ENCODE peak calls at places on chromosomes 11 and 22, in nine cellular contexts. One of them, this sample, is unnamed.

GRCh38 chr11:111476366-111476765 is 35.8 kb downstream of the BTG4 start:
- DNase-seq in activated naive CD4-positive, alpha-beta T cell: no peak
- DNase-seq in fibroblast of gingiva: no peak
- DNase-seq in ELR: peak; percentile 46
- DNase-seq in NCI-H1694 treated with DMSO at 0.1 percent for 48 hours: no peak
- DNase-seq in cardiac septum: no peak
- DNase-seq in naive thymus-derived CD8-positive, alpha-beta T cell: no peak
- DNase-seq in NCI-H146: no peak
- DNase-seq in NCI-H2081: no peak
- DNase-seq in this sample: no peak

GRCh38 chr22:22031571-22031970 is 49.0 kb upstream of the TOP3B start:
- DNase-seq in activated naive CD4-positive, alpha-beta T cell: no peak
- DNase-seq in fibroblast of gingiva: no peak
- DNase-seq in ELR: no peak
- DNase-seq in NCI-H1694 treated with DMSO at 0.1 percent for 48 hours: no peak
- DNase-seq in cardiac septum: no peak
- DNase-seq in naive thymus-derived CD8-positive, alpha-beta T cell: no peak
- DNase-seq in NCI-H146: no peak
- DNase-seq in NCI-H2081: no peak
- DNase-seq in this sample: no peak

GRCh38 chr22:20558534-20558933 is 51.1 kb downstream of the MED15 start:
- DNase-seq in activated naive CD4-positive, alpha-beta T cell: no peak
- DNase-seq in fibroblast of gingiva: no peak
- DNase-seq in ELR: no peak
- DNase-seq in NCI-H1694 treated with DMSO at 0.1 percent for 48 hours: no peak
- DNase-seq in cardiac septum: peak; percentile 43
- DNase-seq in naive thymus-derived CD8-positive, alpha-beta T cell: no peak
- DNase-seq in NCI-H146: no peak
- DNase-seq in NCI-H2081: no peak
- DNase-seq in this sample: no peak

GRCh38 chr11:10632483-10632882 is 61.1 kb downstream of the IRAG1 start:
- DNase-seq in activated naive CD4-positive, alpha-beta T cell: no peak
- DNase-seq in fibroblast of gingiva: no peak
- DNase-seq in ELR: no peak
- DNase-seq in NCI-H1694 treated with DMSO at 0.1 percent for 48 hours: no peak
- DNase-seq in cardiac septum: no peak
- DNase-seq in naive thymus-derived CD8-positive, alpha-beta T cell: no peak
- DNase-seq in NCI-H146: no peak
- DNase-seq in NCI-H2081: no peak
- DNase-seq in this sample: no peak

GRCh38 chr22:45881524-45881875 is 95.5 kb downstream of the WNT7B start:
- DNase-seq in activated naive CD4-positive, alpha-beta T cell: no peak
- DNase-seq in fibroblast of gingiva: no peak
- DNase-seq in ELR: no peak
- DNase-seq in NCI-H1694 treated with DMSO at 0.1 percent for 48 hours: no peak
- DNase-seq in cardiac septum: peak; percentile 64
- DNase-seq in naive thymus-derived CD8-positive, alpha-beta T cell: no peak
- DNase-seq in NCI-H146: no peak
- DNase-seq in NCI-H2081: no peak
- DNase-seq in this sample: no peak

GRCh38 chr11:70212227-70212811 is 9.2 kb downstream of the FADD start:
- DNase-seq in activated naive CD4-positive, alpha-beta T cell: no peak
- DNase-seq in fibroblast of gingiva: no peak
- DNase-seq in ELR: no peak
- DNase-seq in NCI-H1694 treated with DMSO at 0.1 percent for 48 hours: no peak
- DNase-seq in cardiac septum: no peak
- DNase-seq in naive thymus-derived CD8-positive, alpha-beta T cell: no peak
- DNase-seq in NCI-H146: no peak
- DNase-seq in NCI-H2081: no peak
- DNase-seq in this sample: no peak

GRCh38 chr11:67045314-67045713 is 11.3 kb upstream of the RHOD start:
- DNase-seq in activated naive CD4-positive, alpha-beta T cell: no peak
- DNase-seq in fibroblast of gingiva: peak; percentile 74
- DNase-seq in ELR: peak; percentile 87
- DNase-seq in NCI-H1694 treated with DMSO at 0.1 percent for 48 hours: no peak
- DNase-seq in cardiac septum: no peak
- DNase-seq in naive thymus-derived CD8-positive, alpha-beta T cell: no peak
- DNase-seq in NCI-H146: no peak
- DNase-seq in NCI-H2081: no peak
- DNase-seq in this sample: peak; percentile 76

GRCh38 chr11:16946477-16947282 is 67.5 kb downstream of the PLEKHA7 start:
- DNase-seq in activated naive CD4-positive, alpha-beta T cell: no peak
- DNase-seq in fibroblast of gingiva: no peak
- DNase-seq in ELR: no peak
- DNase-seq in NCI-H1694 treated with DMSO at 0.1 percent for 48 hours: no peak
- DNase-seq in cardiac septum: no peak
- DNase-seq in naive thymus-derived CD8-positive, alpha-beta T cell: no peak
- DNase-seq in NCI-H146: no peak
- DNase-seq in NCI-H2081: no peak
- DNase-seq in this sample: no peak

GRCh38 chr22:21641417-21641794 is 696 bp upstream of the SDF2L1 start:
- DNase-seq in activated naive CD4-positive, alpha-beta T cell: no peak
- DNase-seq in fibroblast of gingiva: peak; percentile 51
- DNase-seq in ELR: peak; percentile 72
- DNase-seq in NCI-H1694 treated with DMSO at 0.1 percent for 48 hours: no peak
- DNase-seq in cardiac septum: no peak
- DNase-seq in naive thymus-derived CD8-positive, alpha-beta T cell: no peak
- DNase-seq in NCI-H146: peak; percentile 42
- DNase-seq in NCI-H2081: no peak
- DNase-seq in this sample: no peak

GRCh38 chr11:68503792-68504191 is 43.2 kb downstream of the PPP6R3 start:
- DNase-seq in activated naive CD4-positive, alpha-beta T cell: no peak
- DNase-seq in fibroblast of gingiva: no peak
- DNase-seq in ELR: no peak
- DNase-seq in NCI-H1694 treated with DMSO at 0.1 percent for 48 hours: no peak
- DNase-seq in cardiac septum: no peak
- DNase-seq in naive thymus-derived CD8-positive, alpha-beta T cell: no peak
- DNase-seq in NCI-H146: no peak
- DNase-seq in NCI-H2081: no peak
- DNase-seq in this sample: no peak

GRCh38 chr22:47148956-47149748 is 386.7 kb downstream of the TBC1D22A start:
- DNase-seq in activated naive CD4-positive, alpha-beta T cell: no peak
- DNase-seq in fibroblast of gingiva: no peak
- DNase-seq in ELR: no peak
- DNase-seq in NCI-H1694 treated with DMSO at 0.1 percent for 48 hours: no peak
- DNase-seq in cardiac septum: no peak
- DNase-seq in naive thymus-derived CD8-positive, alpha-beta T cell: no peak
- DNase-seq in NCI-H146: no peak
- DNase-seq in NCI-H2081: no peak
- DNase-seq in this sample: no peak

GRCh38 chr22:31144223-31144622 is 3.9 kb upstream of the PLA2G3 start:
- DNase-seq in activated naive CD4-positive, alpha-beta T cell: no peak
- DNase-seq in fibroblast of gingiva: no peak
- DNase-seq in ELR: peak; percentile 52
- DNase-seq in NCI-H1694 treated with DMSO at 0.1 percent for 48 hours: no peak
- DNase-seq in cardiac septum: no peak
- DNase-seq in naive thymus-derived CD8-positive, alpha-beta T cell: no peak
- DNase-seq in NCI-H146: no peak
- DNase-seq in NCI-H2081: no peak
- DNase-seq in this sample: no peak

GRCh38 chr11:26944866-26945664 is 48.8 kb upstream of the FIBIN start:
- DNase-seq in activated naive CD4-positive, alpha-beta T cell: no peak
- DNase-seq in fibroblast of gingiva: peak; percentile 86
- DNase-seq in ELR: peak; percentile 13
- DNase-seq in NCI-H1694 treated with DMSO at 0.1 percent for 48 hours: no peak
- DNase-seq in cardiac septum: no peak
- DNase-seq in naive thymus-derived CD8-positive, alpha-beta T cell: no peak
- DNase-seq in NCI-H146: no peak
- DNase-seq in NCI-H2081: no peak
- DNase-seq in this sample: no peak

GRCh38 chr22:31585161-31585859 is 76.7 kb downstream of the PISD start:
- DNase-seq in activated naive CD4-positive, alpha-beta T cell: no peak
- DNase-seq in fibroblast of gingiva: peak; percentile 89
- DNase-seq in ELR: no peak
- DNase-seq in NCI-H1694 treated with DMSO at 0.1 percent for 48 hours: no peak
- DNase-seq in cardiac septum: no peak
- DNase-seq in naive thymus-derived CD8-positive, alpha-beta T cell: no peak
- DNase-seq in NCI-H146: no peak
- DNase-seq in NCI-H2081: no peak
- DNase-seq in this sample: peak; percentile 45

GRCh38 chr11:74325649-74326645 is 14.5 kb upstream of the P4HA3 start:
- DNase-seq in activated naive CD4-positive, alpha-beta T cell: no peak
- DNase-seq in fibroblast of gingiva: peak; percentile 93
- DNase-seq in ELR: no peak
- DNase-seq in NCI-H1694 treated with DMSO at 0.1 percent for 48 hours: peak; percentile 88
- DNase-seq in cardiac septum: peak; percentile 89
- DNase-seq in naive thymus-derived CD8-positive, alpha-beta T cell: no peak
- DNase-seq in NCI-H146: no peak
- DNase-seq in NCI-H2081: peak; percentile 64
- DNase-seq in this sample: no peak

GRCh38 chr11:6320411-6321207 is at the start of gene CAVIN3:
- DNase-seq in activated naive CD4-positive, alpha-beta T cell: no peak
- DNase-seq in fibroblast of gingiva: peak; percentile 90
- DNase-seq in ELR: peak; percentile 94
- DNase-seq in NCI-H1694 treated with DMSO at 0.1 percent for 48 hours: no peak
- DNase-seq in cardiac septum: peak; percentile 93
- DNase-seq in naive thymus-derived CD8-positive, alpha-beta T cell: no peak
- DNase-seq in NCI-H146: no peak
- DNase-seq in NCI-H2081: no peak
- DNase-seq in this sample: no peak

GRCh38 chr11:84022695-84023094 is 736.5 kb upstream of the CCDC90B start:
- DNase-seq in activated naive CD4-positive, alpha-beta T cell: no peak
- DNase-seq in fibroblast of gingiva: no peak
- DNase-seq in ELR: no peak
- DNase-seq in NCI-H1694 treated with DMSO at 0.1 percent for 48 hours: no peak
- DNase-seq in cardiac septum: no peak
- DNase-seq in naive thymus-derived CD8-positive, alpha-beta T cell: no peak
- DNase-seq in NCI-H146: no peak
- DNase-seq in NCI-H2081: no peak
- DNase-seq in this sample: no peak

GRCh38 chr11:15227011-15227410 is 112.3 kb downstream of the INSC start:
- DNase-seq in activated naive CD4-positive, alpha-beta T cell: no peak
- DNase-seq in fibroblast of gingiva: no peak
- DNase-seq in ELR: no peak
- DNase-seq in NCI-H1694 treated with DMSO at 0.1 percent for 48 hours: no peak
- DNase-seq in cardiac septum: no peak
- DNase-seq in naive thymus-derived CD8-positive, alpha-beta T cell: no peak
- DNase-seq in NCI-H146: no peak
- DNase-seq in NCI-H2081: no peak
- DNase-seq in this sample: no peak

GRCh38 chr11:133946541-133947297 is 10.0 kb downstream of the IGSF9B start:
- DNase-seq in activated naive CD4-positive, alpha-beta T cell: no peak
- DNase-seq in fibroblast of gingiva: no peak
- DNase-seq in ELR: no peak
- DNase-seq in NCI-H1694 treated with DMSO at 0.1 percent for 48 hours: peak; percentile 8
- DNase-seq in cardiac septum: no peak
- DNase-seq in naive thymus-derived CD8-positive, alpha-beta T cell: no peak
- DNase-seq in NCI-H146: peak; percentile 21
- DNase-seq in NCI-H2081: peak; percentile 87
- DNase-seq in this sample: no peak

This sample was measured in non-pigmented ciliary epithelial cell.